ENCODE peak calls at places on chromosomes 4 and X, in four cellular contexts. One of them, this sample, is unnamed.

GRCh38 chrX:100410901-100411801 is 1.1 kb upstream of the PCDH19 start:
- DNase-seq in GM23338: peak; percentile 10
- DNase-seq in SJSA1: no peak
- DNase-seq in transverse colon: no peak
- DNase-seq in this sample: peak; percentile 47

GRCh38 chrX:350148-350533 is 31.5 kb upstream of the GTPBP6 start:
- DNase-seq in GM23338: peak; percentile 64
- DNase-seq in SJSA1: no peak
- DNase-seq in transverse colon: no peak
- DNase-seq in this sample: no peak

GRCh38 chr4:1004557-1005485 is 6.6 kb upstream of the FGFRL1 start:
- DNase-seq in GM23338: no peak
- DNase-seq in SJSA1: no peak
- DNase-seq in transverse colon: no peak
- DNase-seq in this sample: no peak

GRCh38 chr4:158811216-158811540 is 42.4 kb downstream of the FNIP2 start:
- DNase-seq in GM23338: no peak
- DNase-seq in SJSA1: no peak
- DNase-seq in transverse colon: no peak
- DNase-seq in this sample: no peak

GRCh38 chrX:39149761-39150160 is 348.5 kb downstream of the MID1IP1 start:
- DNase-seq in GM23338: peak; percentile 71
- DNase-seq in SJSA1: no peak
- DNase-seq in transverse colon: peak; percentile 75
- DNase-seq in this sample: peak; percentile 70

GRCh38 chrX:140091276-140091886 is 126.1 kb upstream of the CXorf66 start:
- DNase-seq in GM23338: peak; percentile 51
- DNase-seq in SJSA1: peak; percentile 27
- DNase-seq in transverse colon: peak; percentile 8
- DNase-seq in this sample: peak; percentile 67

GRCh38 chrX:97290199-97290598 is 406.5 kb downstream of the RPA4 start:
- DNase-seq in GM23338: peak; percentile 56
- DNase-seq in SJSA1: no peak
- DNase-seq in transverse colon: no peak
- DNase-seq in this sample: no peak

GRCh38 chr4:139419388-139419914 is 34.5 kb upstream of the RAB33B start:
- DNase-seq in GM23338: no peak
- DNase-seq in SJSA1: no peak
- DNase-seq in transverse colon: peak; percentile 38
- DNase-seq in this sample: no peak

GRCh38 chr4:19776021-19776459 is 475.7 kb upstream of the SLIT2 start:
- DNase-seq in GM23338: no peak
- DNase-seq in SJSA1: peak; percentile 96
- DNase-seq in transverse colon: no peak
- DNase-seq in this sample: peak; percentile 15

GRCh38 chrX:30865020-30865419 is 24.0 kb downstream of the TAB3 start:
- DNase-seq in GM23338: peak; percentile 72
- DNase-seq in SJSA1: no peak
- DNase-seq in transverse colon: no peak
- DNase-seq in this sample: peak; percentile 37

GRCh38 chrX:148047216-148047615 is 66.1 kb downstream of the FMR1NB start:
- DNase-seq in GM23338: no peak
- DNase-seq in SJSA1: no peak
- DNase-seq in transverse colon: no peak
- DNase-seq in this sample: no peak

GRCh38 chrX:69133561-69134542 is 31.4 kb downstream of the PJA1 start:
- DNase-seq in GM23338: peak; percentile 86
- DNase-seq in SJSA1: peak; percentile 50
- DNase-seq in transverse colon: no peak
- DNase-seq in this sample: peak; percentile 75

GRCh38 chrX:147228153-147228552 is 413.6 kb upstream of the CXorf51A start:
- DNase-seq in GM23338: no peak
- DNase-seq in SJSA1: no peak
- DNase-seq in transverse colon: no peak
- DNase-seq in this sample: no peak

GRCh38 chrX:11499076-11500044 is 166.4 kb downstream of the ARHGAP6 start:
- DNase-seq in GM23338: no peak
- DNase-seq in SJSA1: no peak
- DNase-seq in transverse colon: no peak
- DNase-seq in this sample: no peak

GRCh38 chrX:154596290-154596929 is 11.5 kb downstream of the CTAG1A start:
- DNase-seq in GM23338: peak; percentile 89
- DNase-seq in SJSA1: no peak
- DNase-seq in transverse colon: no peak
- DNase-seq in this sample: peak; percentile 65

GRCh38 chr4:38449506-38450174 is 214.4 kb upstream of the KLF3 start:
- DNase-seq in GM23338: peak; percentile 39
- DNase-seq in SJSA1: no peak
- DNase-seq in transverse colon: no peak
- DNase-seq in this sample: no peak

GRCh38 chrX:24676403-24677024 is 17.2 kb upstream of the POLA1 start:
- DNase-seq in GM23338: peak; percentile 50
- DNase-seq in SJSA1: no peak
- DNase-seq in transverse colon: no peak
- DNase-seq in this sample: peak; percentile 54

GRCh38 chr4:45668086-45668485 is 455.8 kb downstream of the GABRG1 start:
- DNase-seq in GM23338: no peak
- DNase-seq in SJSA1: no peak
- DNase-seq in transverse colon: no peak
- DNase-seq in this sample: no peak

GRCh38 chr4:139740531-139741041 is 75.0 kb downstream of the MGST2 start:
- DNase-seq in GM23338: no peak
- DNase-seq in SJSA1: no peak
- DNase-seq in transverse colon: peak; percentile 39
- DNase-seq in this sample: no peak

GRCh38 chrX:12327836-12328235 is 189.6 kb downstream of the FRMPD4 start:
- DNase-seq in GM23338: no peak
- DNase-seq in SJSA1: no peak
- DNase-seq in transverse colon: no peak
- DNase-seq in this sample: no peak

GRCh38 chr4:167221074-167221473 is 13.2 kb downstream of the SPOCK3 start:
- DNase-seq in GM23338: no peak
- DNase-seq in SJSA1: no peak
- DNase-seq in transverse colon: no peak
- DNase-seq in this sample: no peak

GRCh38 chr4:183424109-183424751 is 20.2 kb upstream of the CDKN2AIP start:
- DNase-seq in GM23338: no peak
- DNase-seq in SJSA1: no peak
- DNase-seq in transverse colon: peak; percentile 71
- DNase-seq in this sample: no peak

GRCh38 chr4:184417802-184418511 is 56.4 kb downstream of the IRF2 start:
- DNase-seq in GM23338: no peak
- DNase-seq in SJSA1: peak; percentile 66
- DNase-seq in transverse colon: no peak
- DNase-seq in this sample: no peak

GRCh38 chrX:49656554-49656953 is 39.2 kb downstream of the PAGE1 start:
- DNase-seq in GM23338: no peak
- DNase-seq in SJSA1: no peak
- DNase-seq in transverse colon: no peak
- DNase-seq in this sample: no peak

GRCh38 chr4:1746265-1746691 is 25.0 kb downstream of the TACC3 start:
- DNase-seq in GM23338: peak; percentile 94
- DNase-seq in SJSA1: peak; percentile 78
- DNase-seq in transverse colon: peak; percentile 74
- DNase-seq in this sample: peak; percentile 91

GRCh38 chr4:38896940-38897339 is 29.3 kb downstream of the FAM114A1 start:
- DNase-seq in GM23338: no peak
- DNase-seq in SJSA1: no peak
- DNase-seq in transverse colon: no peak
- DNase-seq in this sample: no peak

GRCh38 chrX:21856504-21856903 is 717 bp downstream of the YY2 start:
- DNase-seq in GM23338: no peak
- DNase-seq in SJSA1: no peak
- DNase-seq in transverse colon: no peak
- DNase-seq in this sample: no peak

GRCh38 chr4:89755210-89755609 is 81.8 kb downstream of the SNCA start:
- DNase-seq in GM23338: peak; percentile 42
- DNase-seq in SJSA1: no peak
- DNase-seq in transverse colon: no peak
- DNase-seq in this sample: no peak

GRCh38 chrX:130296743-130297142 is 28.0 kb upstream of the ZNF280C start:
- DNase-seq in GM23338: no peak
- DNase-seq in SJSA1: no peak
- DNase-seq in transverse colon: no peak
- DNase-seq in this sample: no peak

GRCh38 chrX:150772150-150772970 is 79.2 kb downstream of the MTMR1 start:
- DNase-seq in GM23338: peak; percentile 87
- DNase-seq in SJSA1: peak; percentile 67
- DNase-seq in transverse colon: peak; percentile 82
- DNase-seq in this sample: peak; percentile 85

GRCh38 chr4:185369729-185370128 is 26.0 kb downstream of the LRP2BP start:
- DNase-seq in GM23338: no peak
- DNase-seq in SJSA1: no peak
- DNase-seq in transverse colon: no peak
- DNase-seq in this sample: no peak

GRCh38 chrX:111445485-111445884 is 33.5 kb upstream of the DCX start:
- DNase-seq in GM23338: peak; percentile 73
- DNase-seq in SJSA1: no peak
- DNase-seq in transverse colon: no peak
- DNase-seq in this sample: peak; percentile 80

GRCh38 chr4:187602339-187603092 is 393.1 kb upstream of the ZFP42 start:
- DNase-seq in GM23338: no peak
- DNase-seq in SJSA1: peak; percentile 45
- DNase-seq in transverse colon: no peak
- DNase-seq in this sample: no peak

GRCh38 chrX:47587091-47587891 is 5.1 kb downstream of the TIMP1 start:
- DNase-seq in GM23338: no peak
- DNase-seq in SJSA1: no peak
- DNase-seq in transverse colon: no peak
- DNase-seq in this sample: no peak

GRCh38 chrX:132001127-132001526 is 22.0 kb upstream of the STK26 start:
- DNase-seq in GM23338: no peak
- DNase-seq in SJSA1: no peak
- DNase-seq in transverse colon: no peak
- DNase-seq in this sample: no peak

GRCh38 chr4:3384771-3385701 is 56.7 kb upstream of the HGFAC start:
- DNase-seq in GM23338: no peak
- DNase-seq in SJSA1: no peak
- DNase-seq in transverse colon: peak; percentile 41
- DNase-seq in this sample: no peak
- H3K4me1 ChIP-seq in GM23338: peaks cover 35% of the 10 kb centered on the region
- H3K4me1 ChIP-seq in SJSA1: peaks cover 53% of the 10 kb centered on the region
- H3K4me1 ChIP-seq in transverse colon: no peaks in the 10 kb centered on the region
- H3K4me1 ChIP-seq in this sample: peaks cover 40% of the 10 kb centered on the region

GRCh38 chr4:69039071-69039470 is 57.2 kb upstream of the UGT2B7 start:
- DNase-seq in GM23338: no peak
- DNase-seq in SJSA1: no peak
- DNase-seq in transverse colon: no peak
- DNase-seq in this sample: no peak

GRCh38 chr4:69044247-69044646 is 52.0 kb upstream of the UGT2B7 start:
- DNase-seq in GM23338: no peak
- DNase-seq in SJSA1: no peak
- DNase-seq in transverse colon: no peak
- DNase-seq in this sample: no peak

GRCh38 chr4:69032847-69033638 is 63.2 kb upstream of the UGT2B7 start:
- DNase-seq in GM23338: no peak
- DNase-seq in SJSA1: no peak
- DNase-seq in transverse colon: peak; percentile 23
- DNase-seq in this sample: no peak

GRCh38 chr4:69038582-69038981 is 57.7 kb upstream of the UGT2B7 start:
- DNase-seq in GM23338: no peak
- DNase-seq in SJSA1: no peak
- DNase-seq in transverse colon: no peak
- DNase-seq in this sample: no peak
- H3K36me3 ChIP-seq in GM23338: peaks cover 8% of the 10 kb centered on the region
- H3K36me3 ChIP-seq in SJSA1: no peaks in the 10 kb centered on the region
- H3K36me3 ChIP-seq in transverse colon: no peaks in the 10 kb centered on the region
- H3K36me3 ChIP-seq in this sample: no peaks in the 10 kb centered on the region

GRCh38 chrX:2351999-2352995 is 148.5 kb downstream of the DHRSX start:
- DNase-seq in GM23338: no peak
- DNase-seq in SJSA1: peak; percentile 95
- DNase-seq in transverse colon: no peak
- DNase-seq in this sample: no peak

GRCh38 chrX:2345562-2345961 is 155.2 kb downstream of the DHRSX start:
- DNase-seq in GM23338: no peak
- DNase-seq in SJSA1: no peak
- DNase-seq in transverse colon: no peak
- DNase-seq in this sample: no peak

GRCh38 chrX:2346158-2346557 is 154.6 kb downstream of the DHRSX start:
- DNase-seq in GM23338: no peak
- DNase-seq in SJSA1: no peak
- DNase-seq in transverse colon: no peak
- DNase-seq in this sample: no peak

GRCh38 chrX:2348225-2348624 is 152.6 kb downstream of the DHRSX start:
- DNase-seq in GM23338: no peak
- DNase-seq in SJSA1: no peak
- DNase-seq in transverse colon: no peak
- DNase-seq in this sample: peak; percentile 77

DNA sequence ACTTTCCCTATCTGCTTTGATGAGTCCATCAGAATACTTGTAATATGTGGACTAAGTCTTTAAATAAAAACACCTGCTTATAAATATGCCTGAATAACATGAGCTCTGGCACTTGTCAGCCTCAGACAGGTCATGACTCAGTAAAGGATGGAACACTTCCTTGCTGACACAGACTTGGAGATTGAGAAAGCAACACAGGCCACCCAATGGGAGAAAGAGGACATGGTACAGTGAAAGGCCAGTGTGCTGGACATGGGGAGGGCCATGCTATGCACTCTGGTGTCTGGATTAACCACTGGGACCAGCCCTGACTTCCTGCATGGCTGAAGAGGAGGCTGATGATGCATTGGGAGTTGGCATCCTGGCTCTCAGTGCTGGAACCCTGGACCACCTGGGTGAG is 149.5 kb downstream of the DHRSX start:
- DNase-seq in GM23338: no peak
- DNase-seq in SJSA1: peak; percentile 88
- DNase-seq in transverse colon: no peak
- DNase-seq in this sample: no peak
- H3K4me1 ChIP-seq in GM23338: no peaks in the 10 kb centered on the region
- H3K4me1 ChIP-seq in SJSA1: peaks cover 54% of the 10 kb centered on the region
- H3K4me1 ChIP-seq in transverse colon: no peaks in the 10 kb centered on the region
- H3K4me1 ChIP-seq in this sample: peaks cover 10% of the 10 kb centered on the region

DNA sequence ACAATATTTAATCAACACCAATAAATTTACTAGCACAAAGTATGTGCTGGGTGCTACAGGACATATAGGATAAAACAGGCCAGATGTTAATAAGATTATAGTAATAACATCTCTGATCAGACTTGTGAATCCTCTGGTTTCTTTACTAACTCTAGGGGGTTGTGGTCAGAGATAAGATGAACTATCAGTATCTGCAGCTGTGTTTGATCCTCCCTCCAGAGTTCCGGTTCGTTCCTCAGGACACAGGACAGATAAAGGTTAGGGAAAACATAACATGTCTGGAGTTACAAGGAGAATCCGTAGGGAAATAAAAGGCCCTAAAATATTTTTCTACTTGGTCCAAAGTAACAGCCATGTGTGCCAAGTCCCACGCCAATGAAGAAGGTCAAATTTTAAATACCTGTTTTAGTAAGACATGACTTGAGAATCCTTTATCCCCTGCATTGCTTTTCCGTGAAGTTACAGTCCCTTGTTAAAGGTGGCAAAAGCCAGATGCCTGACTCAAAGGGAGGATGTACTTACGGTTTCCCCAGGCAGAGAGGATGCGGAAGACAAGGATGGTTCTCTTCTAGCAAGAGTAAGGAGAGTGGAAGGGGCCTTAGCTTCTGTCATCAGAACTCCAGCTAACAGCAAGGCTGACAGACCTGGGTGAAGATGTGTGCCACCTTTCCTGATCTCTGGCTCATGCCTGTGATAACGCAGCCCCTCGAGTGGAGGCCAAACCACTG is 44.4 kb downstream of the KIAA0232 start:
- DNase-seq in GM23338: no peak
- DNase-seq in SJSA1: no peak
- DNase-seq in transverse colon: no peak
- DNase-seq in this sample: no peak
- H3K36me3 ChIP-seq in GM23338: peaks cover 10% of the 10 kb centered on the region
- H3K36me3 ChIP-seq in SJSA1: peaks cover 21% of the 10 kb centered on the region
- H3K36me3 ChIP-seq in transverse colon: no peaks in the 10 kb centered on the region
- H3K36me3 ChIP-seq in this sample: peaks cover 4% of the 10 kb centered on the region

This sample was measured in neural progenitor cell.